ENCODE peak calls at places on chromosomes 13 and 19, in eight cellular contexts. K, C, W, Q, U, E, Z and Y are unnamed samples.
A peak's percentile ranks its signal among the peaks of the same experiment; 100 is the strongest.

GRCh38 chr13:113044431-113045114 is 61.0 kb upstream of the F7 start:
- DNase-seq in K (no peak), C (no peak), W (peak; percentile 69), Q (no peak), U (no peak), E (no peak), Z (no peak), Y (no peak)

GRCh38 chr13:26601669-26602068 is 44.2 kb downstream of the WASF3 start:
- DNase-seq in K (no peak), C (no peak), W (peak; percentile 69), Q (peak; percentile 40), U (peak; percentile 49), E (no peak), Z (no peak), Y (no peak)

GRCh38 chr19:17103177-17103576 is 27.6 kb downstream of the MYO9B start:
- DNase-seq in K (no peak), C (peak; percentile 75), W (peak; percentile 52), Q (peak; percentile 59), U (no peak), E (peak; percentile 58), Z (no peak), Y (no peak)

GRCh38 chr19:45638930-45639729 is at the start of gene EML2:
- DNase-seq in K (peak; percentile 53), C (peak; percentile 95), W (peak; percentile 67), Q (peak; percentile 40), U (peak; percentile 14), E (peak; percentile 49), Z (peak; percentile 84), Y (peak; percentile 56)

GRCh38 chr19:35341565-35342225 is 6.0 kb upstream of the FFAR1 start:
- DNase-seq in K (no peak), C (no peak), W (no peak), Q (no peak), U (no peak), E (no peak), Z (no peak), Y (no peak)

GRCh38 chr13:97116754-97117153 is 105.4 kb upstream of the MBNL2 start:
- DNase-seq in K (no peak), C (no peak), W (peak; percentile 69), Q (peak; percentile 61), U (peak; percentile 74), E (no peak), Z (no peak), Y (no peak)

GRCh38 chr13:46172531-46172991 is 9.4 kb downstream of the LCP1 start:
- DNase-seq in K (peak; percentile 49), C (no peak), W (no peak), Q (no peak), U (no peak), E (no peak), Z (no peak), Y (no peak)

GRCh38 chr19:51194527-51195315 is 30.2 kb upstream of the CD33 start:
- DNase-seq in K (no peak), C (no peak), W (no peak), Q (no peak), U (no peak), E (no peak), Z (no peak), Y (no peak)

GRCh38 chr19:41641879-41642485 is 15.1 kb upstream of the CEACAM4 start:
- DNase-seq in K (peak; percentile 56), C (peak; percentile 65), W (peak; percentile 57), Q (peak; percentile 65), U (peak; percentile 5), E (peak; percentile 78), Z (no peak), Y (no peak)

GRCh38 chr13:111853766-111854165 is 213.2 kb upstream of the SOX1 start:
- DNase-seq in K (no peak), C (no peak), W (no peak), Q (no peak), U (no peak), E (no peak), Z (no peak), Y (no peak)

GRCh38 chr19:15246198-15246481 is 13.9 kb upstream of the EPHX3 start:
- DNase-seq in K (no peak), C (no peak), W (no peak), Q (no peak), U (no peak), E (no peak), Z (no peak), Y (no peak)

GRCh38 chr19:18340990-18341868 is 831 bp downstream of the PGPEP1 start:
- DNase-seq in K (peak; percentile 65), C (peak; percentile 52), W (peak; percentile 81), Q (peak; percentile 43), U (peak; percentile 22), E (no peak), Z (no peak), Y (peak; percentile 48)

GRCh38 chr19:50702870-50703829 is 16.5 kb downstream of the SHANK1 start:
- DNase-seq in K (no peak), C (no peak), W (peak; percentile 50), Q (peak; percentile 18), U (no peak), E (no peak), Z (no peak), Y (no peak)

GRCh38 chr19:11138659-11139526 is 16.7 kb downstream of the SPC24 start:
- DNase-seq in K (no peak), C (peak; percentile 74), W (peak; percentile 93), Q (peak; percentile 82), U (peak; percentile 65), E (peak; percentile 87), Z (peak; percentile 90), Y (peak; percentile 85)

GRCh38 chr13:26656919-26657318 is 99.4 kb downstream of the WASF3 start:
- DNase-seq in K (no peak), C (no peak), W (peak; percentile 77), Q (peak; percentile 50), U (peak; percentile 52), E (no peak), Z (no peak), Y (no peak)

GRCh38 chr19:29715695-29716581 is 877 bp upstream of the C19orf12 start:
- DNase-seq in K (no peak), C (no peak), W (peak; percentile 64), Q (peak; percentile 10), U (no peak), E (peak; percentile 74), Z (no peak), Y (no peak)
- H3K4me1 ChIP-seq in K (peaks cover 46% of the 10 kb centered on the region), C (no peaks in the 10 kb centered on the region), W (peaks cover 14% of the 10 kb centered on the region), Q (peaks cover 23% of the 10 kb centered on the region), U (peaks cover 3% of the 10 kb centered on the region), E (peaks cover 21% of the 10 kb centered on the region), Z (peaks cover 31% of the 10 kb centered on the region), Y (peaks cover 56% of the 10 kb centered on the region)

GRCh38 chr13:44281252-44282000 is 92.2 kb upstream of the SERP2 start:
- DNase-seq in K (no peak), C (no peak), W (no peak), Q (no peak), U (no peak), E (no peak), Z (no peak), Y (no peak)
- H3K4me1 ChIP-seq in K (peaks cover 13% of the 10 kb centered on the region), C (no peaks in the 10 kb centered on the region), W (no peaks in the 10 kb centered on the region), Q (peaks cover 10% of the 10 kb centered on the region), U (peaks cover 10% of the 10 kb centered on the region), E (peaks cover 30% of the 10 kb centered on the region), Z (no peaks in the 10 kb centered on the region), Y (peaks cover 15% of the 10 kb centered on the region)

GRCh38 chr19:676343-677105 is at the start of gene FSTL3:
- DNase-seq in K (no peak), C (no peak), W (peak; percentile 69), Q (peak; percentile 36), U (no peak), E (peak; percentile 55), Z (peak; percentile 78), Y (no peak)

GRCh38 chr19:677201-677600 is 1.0 kb downstream of the FSTL3 start:
- DNase-seq in K (no peak), C (no peak), W (peak; percentile 93), Q (peak; percentile 87), U (peak; percentile 80), E (peak; percentile 86), Z (no peak), Y (peak; percentile 78)

GRCh38 chr19:674282-675151 is 1.7 kb upstream of the FSTL3 start:
- DNase-seq in K (no peak), C (no peak), W (no peak), Q (no peak), U (no peak), E (no peak), Z (no peak), Y (peak; percentile 58)

GRCh38 chr19:677601-678380 is 1.6 kb downstream of the FSTL3 start:
- DNase-seq in K (no peak), C (no peak), W (peak; percentile 42), Q (no peak), U (peak; percentile 58), E (peak; percentile 43), Z (peak; percentile 77), Y (no peak)

DNA sequence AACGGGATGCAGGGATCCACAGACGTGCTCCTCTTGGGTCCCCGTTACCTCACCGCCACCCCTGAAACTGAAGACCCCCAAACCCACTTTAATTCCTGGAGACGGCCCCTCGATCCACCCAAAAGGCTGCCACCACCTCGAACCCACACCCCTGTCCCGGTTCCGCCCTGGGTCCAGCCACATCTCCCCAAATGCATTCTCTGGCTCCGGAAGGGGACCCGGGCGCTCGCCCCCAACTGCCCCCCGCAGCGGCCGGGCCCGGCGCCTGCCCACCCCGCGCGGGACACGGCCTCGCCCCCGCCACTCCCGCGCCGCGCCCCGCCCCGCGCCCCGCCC is 217 bp upstream of the FSTL3 start:
- DNase-seq in K (no peak), C (no peak), W (no peak), Q (no peak), U (no peak), E (no peak), Z (no peak), Y (peak; percentile 62)
- H3K4me1 ChIP-seq in K (peaks cover 15% of the 10 kb centered on the region), C (no peaks in the 10 kb centered on the region), W (peaks cover 5% of the 10 kb centered on the region), Q (peaks cover 7% of the 10 kb centered on the region), U (peaks cover 34% of the 10 kb centered on the region), E (peaks cover 22% of the 10 kb centered on the region), Z (peaks cover 50% of the 10 kb centered on the region), Y (peaks cover 57% of the 10 kb centered on the region)

DNA sequence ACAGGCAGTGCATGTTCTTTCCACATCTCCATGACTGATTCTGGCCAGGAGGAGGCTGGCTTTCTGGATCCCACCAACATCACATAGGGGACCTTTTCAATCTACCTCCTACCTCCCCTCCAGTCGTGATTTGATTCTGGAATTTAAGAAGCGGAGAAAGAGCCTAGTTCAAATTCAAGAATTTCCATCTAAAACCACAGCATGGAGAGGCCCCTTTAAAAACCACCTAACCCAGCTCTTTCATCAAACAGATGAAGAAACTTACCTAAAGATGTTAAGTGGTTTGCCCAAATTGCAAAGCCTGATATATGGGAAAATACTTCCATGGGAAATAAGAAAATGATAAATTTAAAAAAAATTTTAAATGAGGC is 45.6 kb downstream of the RFX2 start:
- DNase-seq in K (no peak), C (no peak), W (no peak), Q (no peak), U (no peak), E (no peak), Z (no peak), Y (no peak)
- H3K4me1 ChIP-seq in K (peaks cover 36% of the 10 kb centered on the region), C (peaks cover 4% of the 10 kb centered on the region), W (peaks cover 46% of the 10 kb centered on the region), Q (no peaks in the 10 kb centered on the region), U (peaks cover 64% of the 10 kb centered on the region), E (peaks cover 60% of the 10 kb centered on the region), Z (peaks cover 86% of the 10 kb centered on the region), Y (peaks cover 93% of the 10 kb centered on the region)

DNA sequence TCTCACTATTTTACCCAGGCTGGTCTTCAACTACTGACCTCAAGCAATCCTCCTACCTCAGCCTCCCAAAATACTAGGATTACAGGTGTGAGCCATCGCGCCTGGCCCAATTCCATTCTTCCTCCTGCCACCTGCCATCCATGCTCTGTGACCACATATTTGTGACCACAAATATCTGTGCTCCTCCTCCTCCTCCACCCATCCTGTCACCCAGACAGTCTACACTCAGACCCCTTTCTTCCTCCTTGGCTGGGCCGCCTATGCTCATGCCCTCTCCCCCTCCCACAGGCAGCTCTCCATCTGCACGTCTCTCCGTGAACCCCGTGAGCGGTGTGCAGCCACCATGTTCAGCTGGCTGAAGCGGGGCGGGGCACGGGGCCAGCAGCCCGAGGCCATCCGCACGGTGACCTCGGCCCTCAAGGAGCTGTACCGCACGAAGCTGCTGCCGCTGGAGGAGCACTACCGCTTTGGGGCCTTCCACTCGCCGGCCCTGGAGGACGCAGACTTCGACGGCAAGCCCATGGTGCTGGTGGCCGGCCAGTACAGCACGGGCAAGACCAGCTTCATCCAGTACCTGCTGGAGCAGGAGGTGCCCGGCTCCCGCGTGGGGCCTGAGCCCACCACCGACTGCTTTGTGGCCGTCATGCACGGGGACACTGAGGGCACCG is 3.2 kb downstream of the EHD2 start:
- DNase-seq in K (no peak), C (no peak), W (no peak), Q (no peak), U (no peak), E (no peak), Z (no peak), Y (no peak)
- H3K4me1 ChIP-seq in K (no peaks in the 10 kb centered on the region), C (no peaks in the 10 kb centered on the region), W (peaks cover 36% of the 10 kb centered on the region), Q (no peaks in the 10 kb centered on the region), U (peaks cover 28% of the 10 kb centered on the region), E (peaks cover 30% of the 10 kb centered on the region), Z (peaks cover 81% of the 10 kb centered on the region), Y (peaks cover 78% of the 10 kb centered on the region)